ENCODE peak calls at places on chromosomes 6 and 20, in nine cellular contexts. D is PC-9; I is CD4-positive, CD25-positive, alpha-beta regulatory T cell; L is lower leg skin; O is iPS DF 6.9; E is sigmoid colon; R is tibial artery; B is upper lobe of right lung; C is heart right ventricle. F is an unnamed sample.

GRCh38 chr6:43774776-43775583 is 5.0 kb downstream of the VEGFA start:
- DNase-seq in B (peak), C (peak), D (peak), L (no peak), R (peak), I (peak), E (peak), O (no peak), F (no peak)

GRCh38 chr20:33826270-33826897 is 15.2 kb downstream of the CHMP4B start:
- DNase-seq in L (no peak), D (no peak), O (peak), I (no peak), R (no peak), B (no peak), E (no peak), C (no peak), F (peak)

GRCh38 chr6:9540534-9541126 is 874.2 kb downstream of the TFAP2A start:
- DNase-seq in D (peak), B (no peak), C (no peak), O (no peak), E (no peak), R (no peak), I (no peak), L (no peak), F (peak)

GRCh38 chr6:109740787-109741186 is 49.7 kb downstream of the FIG4 start:
- DNase-seq in B (peak), O (no peak), E (no peak), C (no peak), D (no peak), L (no peak), I (no peak), R (no peak), F (no peak)

GRCh38 chr6:45577836-45578504 is 200.2 kb upstream of the SUPT3H start:
- DNase-seq in L (no peak), B (no peak), I (no peak), R (no peak), O (no peak), C (no peak), E (no peak), D (no peak), F (no peak)

GRCh38 chr20:3753098-3753497 is 14.5 kb downstream of the ADISSP start:
- DNase-seq in L (peak), C (no peak), E (peak), I (peak), O (no peak), D (peak), B (no peak), R (no peak), F (no peak)

GRCh38 chr6:1264619-1265445 is 47.1 kb upstream of the FOXQ1 start:
- DNase-seq in O (no peak), E (no peak), I (no peak), B (no peak), D (no peak), R (no peak), C (no peak), L (no peak), F (no peak)

GRCh38 chr6:109360791-109361190 is 21.5 kb downstream of the CD164 start:
- DNase-seq in R (no peak), B (no peak), O (no peak), C (no peak), I (no peak), E (no peak), L (no peak), D (no peak), F (no peak)

GRCh38 chr6:31317036-31317435 is 39.9 kb downstream of the HLA-B start:
- DNase-seq in L (no peak), I (no peak), C (no peak), D (no peak), E (no peak), O (no peak), B (no peak), R (no peak), F (no peak)

DNA sequence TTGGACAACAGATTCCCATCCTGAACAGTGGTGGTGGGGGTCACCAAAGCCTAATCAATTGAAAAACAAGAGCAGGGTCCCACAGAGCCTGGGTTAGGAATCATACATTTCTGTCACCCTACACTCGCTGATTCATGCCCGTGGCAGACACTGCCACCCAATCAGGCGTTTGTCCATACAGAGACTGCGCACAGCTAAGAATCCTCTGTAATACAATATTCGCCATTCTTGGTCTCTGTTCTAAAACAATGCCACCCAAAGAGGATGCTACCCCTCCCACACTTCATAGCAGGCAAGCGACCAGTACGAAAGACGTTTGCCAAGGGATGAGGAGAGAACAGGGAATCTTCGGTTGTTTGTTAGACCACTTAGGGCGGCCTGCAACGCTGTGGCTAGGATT is 28.1 kb upstream of the SLC22A23 start:
- DNase-seq in E (no peak), O (no peak), I (no peak), L (no peak), B (no peak), C (no peak), D (no peak), R (no peak), F (no peak)
- H3K4me3 ChIP-seq in E (no peak), O (no peak), I (no peak), L (no peak), B (no peak), C (no peak), D (no peak), R (no peak), F (no peak)

GRCh38 chr20:49666906-49667305 is 46.8 kb downstream of the B4GALT5 start:
- DNase-seq in L (no peak), O (no peak), R (no peak), B (no peak), C (no peak), D (no peak), E (no peak), I (no peak), F (no peak)

GRCh38 chr20:49671429-49671828 is 42.2 kb downstream of the B4GALT5 start:
- DNase-seq in I (no peak), O (no peak), E (no peak), B (no peak), C (no peak), R (no peak), L (no peak), D (no peak), F (no peak)

GRCh38 chr20:49672109-49672681 is 41.5 kb downstream of the B4GALT5 start:
- DNase-seq in D (no peak), B (no peak), R (no peak), O (no peak), E (no peak), L (no peak), I (no peak), C (no peak), F (no peak)

GRCh38 chr20:49668181-49668877 is 45.3 kb downstream of the B4GALT5 start:
- DNase-seq in O (no peak), I (peak), C (peak), L (no peak), E (no peak), R (no peak), D (no peak), B (peak), F (no peak)

GRCh38 chr20:49669601-49670189 is 44.0 kb downstream of the B4GALT5 start:
- DNase-seq in R (no peak), D (no peak), L (no peak), E (no peak), B (no peak), C (no peak), O (no peak), I (peak), F (no peak)
- H3K4me3 ChIP-seq in R (no peak), D (no peak), L (no peak), E (no peak), B (peak), C (peak), O (no peak), I (peak), F (no peak)

DNA sequence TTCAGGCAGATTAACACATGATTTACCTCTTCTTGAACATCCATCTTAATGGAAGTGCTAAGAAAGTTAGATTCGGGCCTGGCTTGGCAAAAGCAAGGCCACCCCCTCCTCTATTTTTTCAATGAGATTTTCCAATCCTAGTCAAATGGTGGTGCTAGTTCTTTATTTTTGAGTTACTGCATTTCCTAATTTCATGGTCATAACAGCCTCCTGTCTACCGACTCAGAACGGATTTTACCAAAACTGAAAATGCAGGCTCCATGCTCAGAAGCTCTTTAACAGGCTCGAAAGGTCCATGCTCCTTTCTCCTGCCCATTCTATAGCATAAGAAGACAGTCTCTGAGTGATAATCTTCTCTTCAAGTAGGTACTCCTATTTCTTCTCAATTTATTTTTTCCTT is 117.2 kb upstream of the ESR1 start:
- DNase-seq in R (no peak), C (no peak), B (no peak), D (no peak), O (no peak), E (no peak), I (peak), L (no peak), F (no peak)
- H3K4me3 ChIP-seq in R (peak), C (peak), B (peak), D (no peak), O (no peak), E (peak), I (peak), L (no peak), F (no peak)

DNA sequence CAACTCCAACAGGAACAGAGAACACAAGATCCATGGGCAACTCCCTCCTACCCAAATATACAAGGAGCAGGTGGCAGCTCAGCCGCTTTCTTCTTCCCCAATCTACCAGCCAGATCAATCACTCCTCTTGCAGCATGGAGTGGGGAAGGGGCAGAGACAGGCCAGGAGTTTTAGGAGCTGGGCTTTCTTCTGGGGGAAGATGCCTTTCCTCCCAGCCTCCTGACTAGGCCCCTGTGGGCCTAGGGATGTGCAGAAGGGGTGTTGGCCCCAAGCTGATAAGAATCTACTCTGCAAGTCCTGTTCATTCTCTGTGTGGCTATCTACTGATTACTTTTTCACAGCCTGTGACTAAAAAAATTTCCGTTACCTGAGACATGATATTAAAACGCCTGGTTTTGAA is 189.0 kb downstream of the BCAS1 start:
- DNase-seq in R (no peak), L (no peak), C (no peak), B (no peak), O (no peak), D (no peak), E (no peak), I (no peak), F (no peak)
- H3K4me3 ChIP-seq in R (no peak), L (no peak), C (no peak), B (no peak), O (no peak), D (no peak), E (no peak), I (no peak), F (no peak)

DNA sequence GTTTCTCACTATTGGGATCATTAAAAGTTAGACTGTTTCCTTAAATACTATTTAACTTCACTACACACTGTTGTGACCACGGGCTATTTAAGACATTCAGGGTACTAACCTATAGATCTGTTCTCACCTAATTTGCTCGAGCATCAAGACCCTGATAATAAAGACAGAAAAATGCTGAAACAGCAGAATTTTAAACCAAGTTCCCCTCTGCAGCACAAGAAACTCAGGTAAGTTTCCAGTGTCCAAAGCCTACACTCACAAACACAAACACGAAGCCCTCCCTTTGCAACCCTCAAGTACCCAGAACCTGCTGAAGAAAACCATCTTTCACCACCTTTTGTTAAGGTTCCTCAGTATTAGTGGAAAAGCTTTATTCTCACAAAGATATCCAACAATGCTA is 4.0 kb downstream of the SNX5 start:
- DNase-seq in R (no peak), L (no peak), D (no peak), B (no peak), E (no peak), I (no peak), O (no peak), C (no peak), F (no peak)
- H3K4me3 ChIP-seq in R (no peak), L (no peak), D (peak), B (peak), E (no peak), I (peak), O (no peak), C (peak), F (no peak)

GRCh38 chr6:13272131-13273046 is 55.9 kb downstream of the TBC1D7 start:
- DNase-seq in D (no peak), R (peak), I (no peak), O (no peak), E (peak), L (peak), B (peak), C (peak), F (no peak)
- H3K4me3 ChIP-seq in D (no peak), R (no peak), I (no peak), O (no peak), E (no peak), L (no peak), B (peak), C (peak), F (no peak)

F was measured in LNCaP clone FGC.